ENCODE peak calls at places on chromosome 6, in seven cellular contexts. One of them, this sample, is unnamed.

GRCh38 chr6:169857343-169858292 is 106.2 kb downstream of the ERMARD start:
- DNase-seq in stomach: peak; percentile 11
- DNase-seq in brain microvascular endothelial cell: no peak
- DNase-seq in adrenal gland: no peak
- DNase-seq in MCF 10A: no peak
- DNase-seq in nephron progenitor cell: no peak
- DNase-seq in kidney: no peak
- DNase-seq in this sample: no peak

GRCh38 chr6:42315991-42316378 is 98.3 kb upstream of the MRPS10 start:
- DNase-seq in MCF 10A: peak; percentile 93
- DNase-seq in adrenal gland: peak; percentile 47
- DNase-seq in nephron progenitor cell: no peak
- DNase-seq in stomach: no peak
- DNase-seq in kidney: peak; percentile 81
- DNase-seq in brain microvascular endothelial cell: peak; percentile 97
- DNase-seq in this sample: no peak

GRCh38 chr6:154736613-154737259 is 3.5 kb downstream of the SCAF8 start:
- DNase-seq in stomach: no peak
- DNase-seq in brain microvascular endothelial cell: no peak
- DNase-seq in nephron progenitor cell: no peak
- DNase-seq in MCF 10A: no peak
- DNase-seq in kidney: no peak
- DNase-seq in adrenal gland: no peak
- DNase-seq in this sample: no peak

GRCh38 chr6:150142657-150143501 is at the start of gene PPP1R14C:
- DNase-seq in nephron progenitor cell: peak; percentile 78
- DNase-seq in adrenal gland: no peak
- DNase-seq in brain microvascular endothelial cell: no peak
- DNase-seq in stomach: no peak
- DNase-seq in MCF 10A: peak; percentile 65
- DNase-seq in kidney: peak; percentile 84
- DNase-seq in this sample: no peak

GRCh38 chr6:148304976-148305375 is 37.7 kb upstream of the SASH1 start:
- DNase-seq in adrenal gland: no peak
- DNase-seq in nephron progenitor cell: no peak
- DNase-seq in stomach: no peak
- DNase-seq in kidney: no peak
- DNase-seq in brain microvascular endothelial cell: peak; percentile 45
- DNase-seq in MCF 10A: no peak
- DNase-seq in this sample: no peak

GRCh38 chr6:12761376-12762115 is 45.0 kb downstream of the PHACTR1 start:
- DNase-seq in brain microvascular endothelial cell: no peak
- DNase-seq in stomach: no peak
- DNase-seq in adrenal gland: no peak
- DNase-seq in nephron progenitor cell: no peak
- DNase-seq in kidney: no peak
- DNase-seq in MCF 10A: peak; percentile 2
- DNase-seq in this sample: no peak

GRCh38 chr6:79384845-79385244 is 150.4 kb upstream of the HMGN3 start:
- DNase-seq in kidney: no peak
- DNase-seq in MCF 10A: no peak
- DNase-seq in nephron progenitor cell: no peak
- DNase-seq in stomach: peak; percentile 37
- DNase-seq in brain microvascular endothelial cell: peak; percentile 64
- DNase-seq in adrenal gland: no peak
- DNase-seq in this sample: no peak

GRCh38 chr6:116375262-116375661 is 4.5 kb downstream of the DSE start:
- DNase-seq in kidney: no peak
- DNase-seq in adrenal gland: no peak
- DNase-seq in brain microvascular endothelial cell: no peak
- DNase-seq in nephron progenitor cell: no peak
- DNase-seq in MCF 10A: no peak
- DNase-seq in stomach: no peak
- DNase-seq in this sample: no peak

GRCh38 chr6:153138930-153139329 is 7.8 kb upstream of the RGS17 start:
- DNase-seq in brain microvascular endothelial cell: no peak
- DNase-seq in stomach: no peak
- DNase-seq in MCF 10A: no peak
- DNase-seq in adrenal gland: no peak
- DNase-seq in nephron progenitor cell: no peak
- DNase-seq in kidney: no peak
- DNase-seq in this sample: no peak

GRCh38 chr6:149060300-149060984 is 257.1 kb upstream of the TAB2 start:
- DNase-seq in brain microvascular endothelial cell: peak; percentile 50
- DNase-seq in MCF 10A: no peak
- DNase-seq in stomach: no peak
- DNase-seq in nephron progenitor cell: no peak
- DNase-seq in adrenal gland: no peak
- DNase-seq in kidney: peak; percentile 76
- DNase-seq in this sample: no peak

GRCh38 chr6:57173886-57174510 is 1.9 kb downstream of the BAG2 start:
- DNase-seq in MCF 10A: peak; percentile 80
- DNase-seq in adrenal gland: no peak
- DNase-seq in brain microvascular endothelial cell: peak; percentile 48
- DNase-seq in nephron progenitor cell: no peak
- DNase-seq in kidney: no peak
- DNase-seq in stomach: no peak
- DNase-seq in this sample: no peak

GRCh38 chr6:98779618-98780017 is 54.8 kb upstream of the POU3F2 start:
- DNase-seq in kidney: no peak
- DNase-seq in nephron progenitor cell: no peak
- DNase-seq in brain microvascular endothelial cell: no peak
- DNase-seq in stomach: no peak
- DNase-seq in MCF 10A: no peak
- DNase-seq in adrenal gland: no peak
- DNase-seq in this sample: no peak

GRCh38 chr6:70686548-70687133 is 19.0 kb downstream of the SMAP1 start:
- DNase-seq in nephron progenitor cell: no peak
- DNase-seq in stomach: no peak
- DNase-seq in brain microvascular endothelial cell: peak; percentile 31
- DNase-seq in adrenal gland: no peak
- DNase-seq in kidney: no peak
- DNase-seq in MCF 10A: peak; percentile 42
- DNase-seq in this sample: no peak

GRCh38 chr6:37171141-37171969 is 1.4 kb downstream of the PIM1 start:
- DNase-seq in MCF 10A: peak; percentile 49
- DNase-seq in adrenal gland: peak; percentile 62
- DNase-seq in brain microvascular endothelial cell: peak; percentile 24
- DNase-seq in stomach: peak; percentile 51
- DNase-seq in nephron progenitor cell: peak; percentile 43
- DNase-seq in kidney: peak; percentile 86
- DNase-seq in this sample: no peak

GRCh38 chr6:104959453-104959858 is 2.5 kb downstream of the LIN28B start:
- DNase-seq in nephron progenitor cell: no peak
- DNase-seq in kidney: no peak
- DNase-seq in brain microvascular endothelial cell: no peak
- DNase-seq in adrenal gland: no peak
- DNase-seq in MCF 10A: no peak
- DNase-seq in stomach: no peak
- DNase-seq in this sample: no peak

GRCh38 chr6:39137235-39137634 is 22.2 kb upstream of the SAYSD1 start:
- DNase-seq in MCF 10A: peak; percentile 69
- DNase-seq in stomach: peak; percentile 29
- DNase-seq in kidney: no peak
- DNase-seq in brain microvascular endothelial cell: peak; percentile 43
- DNase-seq in nephron progenitor cell: peak; percentile 82
- DNase-seq in adrenal gland: peak; percentile 40
- DNase-seq in this sample: no peak

GRCh38 chr6:157240059-157240959 is 83.0 kb downstream of the TMEM242 start:
- DNase-seq in adrenal gland: no peak
- DNase-seq in brain microvascular endothelial cell: no peak
- DNase-seq in kidney: peak; percentile 91
- DNase-seq in nephron progenitor cell: peak; percentile 49
- DNase-seq in stomach: no peak
- DNase-seq in MCF 10A: peak; percentile 8
- DNase-seq in this sample: no peak

GRCh38 chr6:116446399-116446798 is 14.8 kb upstream of the CALHM6 start:
- DNase-seq in MCF 10A: no peak
- DNase-seq in stomach: no peak
- DNase-seq in kidney: no peak
- DNase-seq in adrenal gland: no peak
- DNase-seq in brain microvascular endothelial cell: no peak
- DNase-seq in nephron progenitor cell: no peak
- DNase-seq in this sample: no peak

GRCh38 chr6:168794515-168794914 is 353.5 kb downstream of the SMOC2 start:
- DNase-seq in nephron progenitor cell: no peak
- DNase-seq in stomach: no peak
- DNase-seq in kidney: no peak
- DNase-seq in MCF 10A: peak; percentile 42
- DNase-seq in adrenal gland: no peak
- DNase-seq in brain microvascular endothelial cell: no peak
- DNase-seq in this sample: no peak

GRCh38 chr6:26366504-26366903 is 1.5 kb downstream of the BTN3A2 start:
- DNase-seq in adrenal gland: no peak
- DNase-seq in MCF 10A: peak; percentile 14
- DNase-seq in stomach: no peak
- DNase-seq in brain microvascular endothelial cell: no peak
- DNase-seq in kidney: no peak
- DNase-seq in nephron progenitor cell: no peak
- DNase-seq in this sample: no peak

GRCh38 chr6:166194885-166195860 is 27.5 kb upstream of the TBXT start:
- DNase-seq in adrenal gland: no peak
- DNase-seq in stomach: no peak
- DNase-seq in nephron progenitor cell: no peak
- DNase-seq in kidney: no peak
- DNase-seq in MCF 10A: no peak
- DNase-seq in brain microvascular endothelial cell: no peak
- DNase-seq in this sample: no peak

GRCh38 chr6:36724514-36725385 is 27.1 kb downstream of the RAB44 start:
- DNase-seq in brain microvascular endothelial cell: peak; percentile 65
- DNase-seq in stomach: peak; percentile 89
- DNase-seq in nephron progenitor cell: peak; percentile 71
- DNase-seq in adrenal gland: peak; percentile 81
- DNase-seq in kidney: no peak
- DNase-seq in MCF 10A: peak; percentile 82
- DNase-seq in this sample: peak; percentile 54

GRCh38 chr6:166998256-166999144 is 697 bp upstream of the CEP43 start:
- DNase-seq in adrenal gland: no peak
- DNase-seq in nephron progenitor cell: peak; percentile 57
- DNase-seq in MCF 10A: no peak
- DNase-seq in stomach: peak; percentile 27
- DNase-seq in kidney: peak; percentile 84
- DNase-seq in brain microvascular endothelial cell: peak; percentile 18
- DNase-seq in this sample: peak; percentile 97

GRCh38 chr6:157952751-157953479 is 28.7 kb upstream of the SYNJ2 start:
- DNase-seq in MCF 10A: peak; percentile 33
- DNase-seq in kidney: no peak
- DNase-seq in stomach: no peak
- DNase-seq in nephron progenitor cell: no peak
- DNase-seq in adrenal gland: no peak
- DNase-seq in brain microvascular endothelial cell: no peak
- DNase-seq in this sample: no peak

GRCh38 chr6:43622541-43622940 is 6.5 kb downstream of the GTPBP2 start:
- DNase-seq in adrenal gland: no peak
- DNase-seq in stomach: no peak
- DNase-seq in kidney: no peak
- DNase-seq in nephron progenitor cell: no peak
- DNase-seq in MCF 10A: no peak
- DNase-seq in brain microvascular endothelial cell: no peak
- DNase-seq in this sample: peak; percentile 79

GRCh38 chr6:7343546-7344475 is 30.8 kb upstream of the SSR1 start:
- DNase-seq in brain microvascular endothelial cell: no peak
- DNase-seq in stomach: no peak
- DNase-seq in kidney: peak; percentile 64
- DNase-seq in adrenal gland: no peak
- DNase-seq in nephron progenitor cell: no peak
- DNase-seq in MCF 10A: no peak
- DNase-seq in this sample: no peak

GRCh38 chr6:81752969-81753708 is 658 bp upstream of the TENT5A start:
- DNase-seq in kidney: peak; percentile 97
- DNase-seq in nephron progenitor cell: peak; percentile 85
- DNase-seq in adrenal gland: peak; percentile 95
- DNase-seq in stomach: peak; percentile 95
- DNase-seq in brain microvascular endothelial cell: peak; percentile 85
- DNase-seq in MCF 10A: peak; percentile 77
- DNase-seq in this sample: peak; percentile 95

GRCh38 chr6:83511901-83512681 is at the start of gene PRSS35:
- DNase-seq in brain microvascular endothelial cell: peak; percentile 38
- DNase-seq in MCF 10A: peak; percentile 61
- DNase-seq in kidney: peak; percentile 81
- DNase-seq in nephron progenitor cell: peak; percentile 81
- DNase-seq in adrenal gland: peak; percentile 66
- DNase-seq in stomach: peak; percentile 47
- DNase-seq in this sample: peak; percentile 92
- TF ChIP-seq CTCF in brain microvascular endothelial cell: peak; percentile 95
- TF ChIP-seq CTCF in MCF 10A: peak; percentile 74
- TF ChIP-seq CTCF in kidney: peak; percentile 48
- TF ChIP-seq CTCF in nephron progenitor cell: peak; percentile 67
- TF ChIP-seq CTCF in adrenal gland: peak; percentile 48
- TF ChIP-seq CTCF in stomach: peak; percentile 40
- TF ChIP-seq CTCF in this sample: peak; percentile 97

DNA sequence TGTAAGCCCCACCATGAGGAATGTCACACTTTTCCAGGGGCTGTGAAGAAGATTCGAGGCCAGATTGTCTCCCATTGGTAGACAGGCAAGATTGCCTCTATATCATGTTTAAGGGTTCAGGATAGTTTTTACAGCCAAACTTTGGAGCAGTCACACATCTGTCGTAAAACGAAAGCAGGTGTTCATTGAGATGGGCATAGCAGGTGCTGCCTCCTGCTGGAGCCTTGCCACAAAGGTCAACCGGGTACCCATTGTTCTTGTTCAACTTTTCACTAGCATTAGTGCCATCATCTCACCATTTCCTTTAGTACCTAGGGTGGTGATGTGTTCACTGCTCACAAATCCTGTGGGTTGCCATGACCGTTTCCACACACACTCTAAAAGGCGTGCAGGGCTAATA is 198.3 kb downstream of the HTR1B start:
- DNase-seq in adrenal gland: no peak
- DNase-seq in nephron progenitor cell: no peak
- DNase-seq in stomach: no peak
- DNase-seq in kidney: no peak
- DNase-seq in MCF 10A: no peak
- DNase-seq in brain microvascular endothelial cell: no peak
- DNase-seq in this sample: no peak
- TF ChIP-seq CTCF in adrenal gland: no peak
- TF ChIP-seq CTCF in nephron progenitor cell: no peak
- TF ChIP-seq CTCF in stomach: no peak
- TF ChIP-seq CTCF in kidney: no peak
- TF ChIP-seq CTCF in MCF 10A: no peak
- TF ChIP-seq CTCF in brain microvascular endothelial cell: peak; percentile 20
- TF ChIP-seq CTCF in this sample: peak; percentile 10

DNA sequence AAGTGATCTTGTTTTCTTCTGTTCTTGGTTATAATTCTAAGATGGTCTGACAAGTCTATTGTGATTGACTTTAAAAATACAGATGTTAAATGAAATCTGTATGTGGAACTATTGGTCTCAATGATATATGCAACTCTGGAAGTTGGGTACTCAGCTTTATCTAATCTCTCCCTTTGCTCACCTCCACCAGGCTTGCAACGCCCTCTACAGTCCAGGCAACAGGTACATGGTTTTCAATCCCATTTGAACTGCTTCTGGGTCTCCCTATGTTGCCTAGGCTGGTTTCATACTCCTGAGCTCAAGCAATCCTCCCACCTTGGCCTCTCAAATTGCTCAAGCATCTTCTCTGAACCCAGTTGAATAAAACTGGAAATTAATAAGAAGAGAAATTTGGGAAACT is 25.6 kb upstream of the HLA-DQB1 start:
- DNase-seq in kidney: no peak
- DNase-seq in nephron progenitor cell: peak; percentile 11
- DNase-seq in adrenal gland: peak; percentile 15
- DNase-seq in stomach: peak; percentile 43
- DNase-seq in MCF 10A: peak; percentile 42
- DNase-seq in brain microvascular endothelial cell: no peak
- DNase-seq in this sample: no peak
- TF ChIP-seq CTCF in kidney: peak; percentile 48
- TF ChIP-seq CTCF in nephron progenitor cell: peak; percentile 27
- TF ChIP-seq CTCF in adrenal gland: no peak
- TF ChIP-seq CTCF in stomach: peak; percentile 21
- TF ChIP-seq CTCF in MCF 10A: peak; percentile 21
- TF ChIP-seq CTCF in brain microvascular endothelial cell: peak; percentile 62
- TF ChIP-seq CTCF in this sample: no peak

GRCh38 chr6:124522335-124522734 is 439.9 kb upstream of the RNF217 start:
- DNase-seq in MCF 10A: no peak
- DNase-seq in kidney: no peak
- DNase-seq in nephron progenitor cell: no peak
- DNase-seq in adrenal gland: no peak
- DNase-seq in stomach: no peak
- DNase-seq in brain microvascular endothelial cell: no peak
- DNase-seq in this sample: no peak
- TF ChIP-seq CTCF in MCF 10A: no peak
- TF ChIP-seq CTCF in kidney: no peak
- TF ChIP-seq CTCF in nephron progenitor cell: no peak
- TF ChIP-seq CTCF in adrenal gland: no peak
- TF ChIP-seq CTCF in stomach: no peak
- TF ChIP-seq CTCF in brain microvascular endothelial cell: no peak
- TF ChIP-seq CTCF in this sample: no peak

This sample was measured in chondrocyte.